ENCODE peak calls at places on chromosomes 12 and 14, in nine cellular contexts. B is prostate gland, X is K562, K is spleen, L is GM23338, Q is Panc1, E is HepG2, H is HCT116, Y is stomach. T is an unnamed sample.

GRCh38 chr14:23377873-23378563 is 1.2 kb downstream of the CMTM5 start:
- DNase-seq in B (no peak), X (no peak), K (no peak), L (no peak), Q (no peak), E (no peak), H (no peak), Y (no peak), T (no peak)

GRCh38 chr12:29763301-29763683 is 20.4 kb downstream of the TMTC1 start:
- DNase-seq in B (no peak), X (no peak), K (no peak), L (peak; percentile 26), Q (no peak), E (no peak), H (no peak), Y (no peak), T (no peak)

GRCh38 chr12:5451251-5451650 is 19.3 kb downstream of the NTF3 start:
- DNase-seq in B (no peak), X (no peak), K (no peak), L (no peak), Q (no peak), E (no peak), H (no peak), Y (no peak), T (no peak)

GRCh38 chr14:73211251-73211650 is 26.1 kb upstream of the PAPLN start:
- DNase-seq in B (no peak), X (no peak), K (no peak), L (no peak), Q (no peak), E (peak; percentile 17), H (no peak), Y (no peak), T (no peak)

GRCh38 chr12:57483466-57483865 is 3.8 kb upstream of the ARHGAP9 start:
- DNase-seq in B (no peak), X (no peak), K (peak; percentile 38), L (peak; percentile 61), Q (no peak), E (no peak), H (no peak), Y (no peak), T (no peak)

GRCh38 chr14:76957224-76957881 is 71.2 kb downstream of the IRF2BPL start:
- DNase-seq in B (no peak), X (no peak), K (no peak), L (no peak), Q (no peak), E (no peak), H (no peak), Y (no peak), T (no peak)

GRCh38 chr12:59149995-59150642 is 229.8 kb upstream of the LRIG3 start:
- DNase-seq in B (peak; percentile 22), X (peak; percentile 18), K (no peak), L (peak; percentile 94), Q (peak; percentile 71), E (peak; percentile 77), H (peak; percentile 79), Y (no peak), T (no peak)

GRCh38 chr12:88952543-88952942 is 372.3 kb upstream of the KITLG start:
- DNase-seq in B (no peak), X (no peak), K (no peak), L (no peak), Q (no peak), E (peak; percentile 15), H (peak; percentile 65), Y (peak; percentile 54), T (no peak)

GRCh38 chr12:15208140-15208539 is 13.1 kb downstream of the RERG start:
- DNase-seq in B (no peak), X (no peak), K (no peak), L (peak; percentile 17), Q (no peak), E (no peak), H (no peak), Y (no peak), T (no peak)

GRCh38 chr12:47717046-47717442 is 8.2 kb downstream of the ENDOU start:
- DNase-seq in B (no peak), X (no peak), K (no peak), L (no peak), Q (no peak), E (no peak), H (no peak), Y (no peak), T (no peak)

DNA sequence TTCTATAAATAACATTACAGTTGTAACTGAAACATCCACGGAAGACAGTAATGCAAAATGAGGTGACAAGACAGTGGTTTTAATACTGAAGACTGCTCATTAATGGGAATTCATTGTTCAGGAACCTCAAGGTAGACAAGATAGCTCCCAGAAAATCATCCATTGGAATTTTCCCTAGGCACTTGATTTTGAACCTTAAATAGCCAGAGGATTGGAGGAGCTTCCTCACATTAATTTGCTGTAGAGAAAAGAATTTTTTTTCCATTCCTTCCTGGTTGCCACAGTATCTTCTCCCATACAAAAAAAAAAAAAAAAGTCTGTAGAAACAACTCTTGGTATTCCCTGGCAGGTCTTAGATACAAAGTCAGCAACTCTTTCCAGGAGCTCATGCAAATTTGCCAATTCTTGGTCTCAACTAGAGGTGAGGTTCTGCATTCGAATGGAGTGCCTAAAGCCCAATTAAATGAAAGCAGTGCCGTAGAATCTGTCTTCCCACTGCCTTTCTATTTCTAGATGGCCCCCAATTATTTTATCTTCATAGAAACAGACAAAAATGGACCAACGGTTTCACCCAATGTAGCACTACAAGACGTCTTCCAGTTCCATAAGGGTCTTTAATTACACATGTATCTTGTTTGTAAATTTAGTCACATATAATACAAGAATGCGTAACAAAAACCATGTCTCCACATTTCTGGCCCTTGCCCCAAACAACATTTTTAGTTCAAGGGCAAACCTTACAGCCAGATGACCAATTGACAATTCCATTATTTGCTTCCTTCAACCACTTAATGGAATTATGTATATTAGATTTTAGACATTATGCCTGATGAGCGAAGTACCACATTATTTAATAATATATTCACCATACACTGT is 13.5 kb downstream of the SLC38A2 start:
- DNase-seq in B (no peak), X (no peak), K (no peak), L (peak; percentile 43), Q (no peak), E (no peak), H (no peak), Y (no peak), T (no peak)
- TF ChIP-seq POLR2AphosphoS5 in B (no peak), X (peak; percentile 73), K (peak; percentile 42), L (peak; percentile 25), Q (peak; percentile 79), E (peak; percentile 68), H (peak; percentile 73), Y (no peak), T (peak; percentile 38)

GRCh38 chr12:110271015-110271414 is 10.0 kb upstream of the ATP2A2 start:
- DNase-seq in B (no peak), X (no peak), K (no peak), L (no peak), Q (no peak), E (no peak), H (no peak), Y (no peak), T (no peak)

GRCh38 chr12:110266980-110267620 is 13.9 kb upstream of the ATP2A2 start:
- DNase-seq in B (no peak), X (no peak), K (no peak), L (no peak), Q (no peak), E (no peak), H (no peak), Y (no peak), T (no peak)

GRCh38 chr12:110266381-110266909 is 14.6 kb upstream of the ATP2A2 start:
- DNase-seq in B (no peak), X (no peak), K (no peak), L (no peak), Q (no peak), E (no peak), H (no peak), Y (no peak), T (no peak)

GRCh38 chr12:110270125-110270962 is 10.7 kb upstream of the ATP2A2 start:
- DNase-seq in B (peak; percentile 74), X (peak; percentile 70), K (no peak), L (no peak), Q (no peak), E (peak; percentile 95), H (no peak), Y (peak; percentile 36), T (no peak)

DNA sequence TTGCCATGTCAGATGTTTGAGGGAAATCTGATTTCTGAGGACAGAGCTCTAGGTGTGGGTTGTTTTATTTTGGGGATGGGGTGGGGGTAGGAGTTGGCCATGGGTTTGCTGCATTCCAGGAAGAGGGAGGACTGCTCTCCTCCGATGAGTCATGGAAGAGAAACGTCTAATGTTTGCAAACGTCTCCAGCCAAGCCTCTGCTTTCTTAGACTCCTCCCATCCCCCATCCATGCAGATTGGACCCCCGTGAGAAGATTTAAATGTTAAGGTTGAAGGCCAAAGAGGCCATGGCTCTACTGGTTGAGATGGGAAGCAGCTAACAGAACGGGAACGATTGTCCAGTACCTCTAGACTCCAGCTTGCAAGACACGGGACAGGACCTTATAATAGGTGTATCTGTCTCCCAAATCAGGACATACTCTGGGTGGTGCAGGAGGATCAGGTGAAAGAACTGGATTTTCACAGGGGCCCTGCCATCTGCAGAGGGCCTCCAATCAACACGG is 11.4 kb upstream of the ATP2A2 start:
- DNase-seq in B (no peak), X (peak; percentile 71), K (no peak), L (peak; percentile 42), Q (no peak), E (no peak), H (no peak), Y (no peak), T (no peak)
- TF ChIP-seq POLR2AphosphoS5 in B (peak; percentile 5), X (no peak), K (no peak), L (no peak), Q (no peak), E (no peak), H (peak; percentile 21), Y (no peak), T (no peak)

DNA sequence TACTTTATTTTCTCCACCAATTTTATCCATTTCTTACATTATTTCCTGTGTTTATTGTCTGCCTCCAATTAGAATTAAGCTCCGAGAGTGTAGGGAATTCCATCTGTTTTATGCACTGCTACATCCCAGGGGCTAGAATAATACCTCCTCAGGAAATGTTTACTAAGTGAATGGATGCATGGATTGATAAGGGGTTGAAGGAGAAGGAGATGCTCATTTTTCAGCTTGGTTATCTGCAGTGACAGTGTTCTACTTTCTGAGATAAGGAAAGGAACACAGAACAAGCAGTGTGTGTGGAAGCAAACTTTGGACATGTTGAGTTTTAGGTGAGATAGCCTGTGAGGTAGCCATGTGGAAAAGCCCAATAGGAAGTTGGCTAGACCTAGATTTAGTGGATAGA is 164.6 kb upstream of the HMGA2 start:
- DNase-seq in B (no peak), X (peak; percentile 19), K (no peak), L (no peak), Q (no peak), E (no peak), H (no peak), Y (no peak), T (no peak)
- TF ChIP-seq POLR2AphosphoS5 in B (no peak), X (no peak), K (no peak), L (no peak), Q (no peak), E (no peak), H (no peak), Y (no peak), T (no peak)

DNA sequence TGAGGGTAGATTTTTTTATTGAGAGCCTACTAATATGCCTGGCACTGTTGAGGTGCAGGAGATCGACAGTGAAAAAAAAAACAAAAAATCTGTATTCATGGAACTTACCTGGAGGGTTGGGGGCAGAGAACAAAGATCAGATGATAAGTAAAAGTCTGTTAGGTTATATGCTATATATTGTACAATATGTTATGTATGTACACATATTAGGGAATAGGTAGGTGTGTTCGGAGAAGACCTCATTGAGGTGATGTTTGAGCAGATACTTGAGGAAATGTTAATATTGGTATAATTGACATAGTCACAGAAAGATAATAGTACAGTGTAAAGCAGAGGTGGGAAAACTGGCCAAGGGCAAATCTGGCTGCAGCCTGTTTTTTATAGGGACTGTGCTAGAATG is 5.6 kb downstream of the ARF6 start:
- DNase-seq in B (no peak), X (no peak), K (no peak), L (no peak), Q (no peak), E (no peak), H (no peak), Y (no peak), T (no peak)
- TF ChIP-seq POLR2AphosphoS5 in B (no peak), X (no peak), K (no peak), L (no peak), Q (no peak), E (no peak), H (no peak), Y (no peak), T (no peak)

T was measured in GM12892.